ENCODE peak calls at places on chromosomes 1 and 21, in nine cellular contexts. V is transverse colon, I is mammary epithelial cell, M is colonic mucosa, J is A549, O is left ventricle myocardium inferior, F is RWPE1, R is IMR-90, U is dorsolateral prefrontal cortex. C is an unnamed sample.

GRCh38 chr1:220874201-220874655 is 5.0 kb upstream of the HLX start:
- DNase-seq in R (peak; percentile 66), U (no peak), J (peak; percentile 53), M (peak; percentile 67), I (no peak), V (peak; percentile 50), O (no peak), F (peak; percentile 55), C (peak; percentile 23)

GRCh38 chr1:31799196-31799894 is 16.5 kb downstream of the SPOCD1 start:
- DNase-seq in J (no peak), M (no peak), R (no peak), U (peak; percentile 22), I (no peak), V (peak; percentile 5), O (no peak), F (no peak), C (no peak)

GRCh38 chr1:67749844-67750689 is 65.1 kb downstream of the GADD45A start:
- DNase-seq in M (no peak), O (no peak), R (peak; percentile 83), U (no peak), V (no peak), J (no peak), F (peak; percentile 82), I (peak; percentile 98), C (peak; percentile 88)

GRCh38 chr1:26500488-26501175 is 28.4 kb downstream of the HMGN2 start:
- DNase-seq in J (peak; percentile 24), V (peak; percentile 93), U (peak; percentile 91), O (peak; percentile 92), I (peak; percentile 77), R (peak; percentile 55), M (peak; percentile 95), F (peak; percentile 85), C (peak; percentile 57)

GRCh38 chr1:226901421-226901820 is 31.0 kb downstream of the PSEN2 start:
- DNase-seq in M (no peak), V (no peak), U (no peak), I (no peak), J (no peak), F (no peak), R (no peak), O (no peak), C (no peak)

GRCh38 chr1:221816899-221817298 is 75.0 kb upstream of the DUSP10 start:
- DNase-seq in I (peak; percentile 95), V (no peak), M (no peak), U (no peak), R (peak; percentile 99), O (no peak), F (peak; percentile 51), J (no peak), C (peak; percentile 87)

GRCh38 chr1:11407301-11407994 is 71.5 kb upstream of the DISP3 start:
- DNase-seq in O (no peak), M (no peak), U (no peak), R (no peak), J (no peak), V (no peak), F (no peak), I (peak; percentile 5), C (no peak)

GRCh38 chr1:211482306-211482705 is 9.7 kb downstream of the RD3 start:
- DNase-seq in O (no peak), R (no peak), U (no peak), M (no peak), V (no peak), J (no peak), F (no peak), I (no peak), C (no peak)

GRCh38 chr1:18652791-18653190 is 22.1 kb downstream of the PAX7 start:
- DNase-seq in O (no peak), V (no peak), M (no peak), J (no peak), U (no peak), F (no peak), R (no peak), I (no peak), C (no peak)

GRCh38 chr1:93504247-93505033 is 56.5 kb downstream of the FNBP1L start:
- DNase-seq in I (no peak), O (no peak), M (no peak), R (no peak), F (no peak), U (no peak), V (no peak), J (no peak), C (no peak)

DNA sequence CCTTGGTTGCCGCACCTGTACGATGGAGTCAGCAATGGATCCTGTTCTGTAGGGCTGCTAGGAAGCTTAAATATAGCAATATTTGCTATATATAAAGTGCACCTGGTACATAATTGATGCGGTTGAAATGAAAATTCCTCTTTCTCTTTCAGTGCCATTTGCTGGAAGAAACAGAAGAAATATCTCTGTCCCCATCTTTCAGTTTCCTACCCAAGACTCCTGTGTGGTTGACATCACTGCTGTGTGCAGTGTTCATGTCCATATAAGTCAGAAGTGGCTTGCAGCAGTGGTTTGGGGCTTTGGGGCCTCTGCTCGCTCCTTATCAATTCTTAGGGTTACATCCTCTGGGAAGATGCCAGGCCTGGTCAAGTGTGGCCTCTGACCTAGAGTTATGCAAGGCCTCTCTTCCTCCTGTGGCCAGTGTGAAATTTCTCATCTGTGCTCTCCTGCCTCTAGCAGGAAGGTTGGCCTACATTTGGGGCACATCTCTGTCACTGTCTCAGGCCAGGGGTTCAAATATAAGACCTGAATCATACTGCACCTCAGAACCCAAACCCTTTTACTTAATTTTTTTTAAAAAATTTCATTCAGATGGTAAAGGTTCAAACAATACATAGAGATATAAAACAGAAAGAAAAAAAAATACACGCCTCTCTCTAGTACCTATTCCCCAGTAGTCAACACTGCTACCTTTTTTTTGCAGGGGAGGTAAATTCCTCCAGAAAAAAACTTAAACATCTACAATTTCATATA is 32.7 kb downstream of the MAPKAPK2 start:
- DNase-seq in J (no peak), F (no peak), R (no peak), U (no peak), M (no peak), V (peak; percentile 42), O (no peak), I (no peak), C (no peak)
- H3K27ac ChIP-seq in J (peak overlapping the region; percentile 74), F (no peak overlapping the region), R (no peak overlapping the region), U (no peak overlapping the region), M (no peak overlapping the region), V (peak overlapping the region; percentile 70), O (peak overlapping the region; percentile 71), I (no peak overlapping the region), C (no peak overlapping the region)

GRCh38 chr1:53362270-53362669 is 34.4 kb upstream of the LRP8 start:
- DNase-seq in V (no peak), F (no peak), M (no peak), J (no peak), I (no peak), O (no peak), U (no peak), R (no peak), C (no peak)

GRCh38 chr1:53361541-53361961 is 33.7 kb upstream of the LRP8 start:
- DNase-seq in J (no peak), U (no peak), O (no peak), F (no peak), I (no peak), V (no peak), R (no peak), M (no peak), C (no peak)

GRCh38 chr1:53365405-53366063 is 37.7 kb upstream of the LRP8 start:
- DNase-seq in M (no peak), R (no peak), F (no peak), V (no peak), O (no peak), U (no peak), I (no peak), J (no peak), C (no peak)

GRCh38 chr1:53359934-53360276 is 32.0 kb upstream of the LRP8 start:
- DNase-seq in U (no peak), J (no peak), F (no peak), R (no peak), I (no peak), M (no peak), O (no peak), V (no peak), C (no peak)

GRCh38 chr1:53362851-53363642 is 35.2 kb upstream of the LRP8 start:
- DNase-seq in R (no peak), J (no peak), M (peak; percentile 14), I (no peak), F (no peak), O (no peak), V (no peak), U (no peak), C (no peak)
- TF ChIP-seq CTCF in R (no peak), J (no peak), M (no peak), I (no peak), F (no peak), O (no peak), V (no peak), U (no peak), C (no peak)

DNA sequence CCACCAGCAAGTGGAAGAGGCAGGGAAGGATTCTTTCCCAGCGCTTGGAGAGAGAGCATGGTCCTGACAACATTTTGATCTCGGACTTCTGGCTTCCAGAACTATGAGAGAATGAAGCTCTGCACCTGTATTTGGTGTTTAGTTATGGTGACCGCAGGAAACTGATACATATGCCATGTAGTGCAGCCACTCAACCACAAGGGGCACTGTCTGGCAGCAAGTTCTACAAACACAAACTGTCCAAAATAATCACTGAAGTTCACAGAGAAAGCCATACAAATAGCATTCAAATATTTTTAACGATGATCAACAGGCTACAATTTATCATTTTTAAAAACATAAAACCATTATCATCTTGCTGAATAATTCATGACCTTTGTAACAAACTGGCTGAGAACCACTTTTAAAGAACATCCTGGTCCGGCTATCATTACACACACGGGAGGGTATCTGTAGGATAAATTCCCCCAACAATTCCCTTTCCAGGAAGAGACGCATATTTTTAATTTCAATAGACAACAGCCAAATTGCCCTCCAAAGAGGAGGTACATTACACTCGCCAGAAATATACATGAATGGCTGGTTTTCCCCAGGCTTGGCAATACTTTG is 9.3 kb upstream of the CBR3 start:
- DNase-seq in I (peak; percentile 38), O (peak; percentile 40), V (peak; percentile 67), M (peak; percentile 69), J (no peak), F (no peak), R (peak; percentile 70), U (peak; percentile 58), C (peak; percentile 54)
- H3K27ac ChIP-seq in I (no peak overlapping the region), O (peak overlapping the region; percentile 21), V (peak overlapping the region; percentile 60), M (no peak overlapping the region), J (no peak overlapping the region), F (peak overlapping the region; percentile 74), R (no peak overlapping the region), U (no peak overlapping the region), C (no peak overlapping the region)

GRCh38 chr1:9824702-9825089 is 931 bp upstream of the CLSTN1 start:
- DNase-seq in J (no peak), M (no peak), U (no peak), O (no peak), F (no peak), V (no peak), I (no peak), R (no peak), C (no peak)

GRCh38 chr1:9825101-9826074 is 1.6 kb upstream of the CLSTN1 start:
- DNase-seq in O (peak; percentile 31), U (peak; percentile 51), R (peak; percentile 51), V (peak; percentile 90), I (peak; percentile 99), F (peak; percentile 97), M (peak; percentile 94), J (peak; percentile 86), C (peak; percentile 37)

GRCh38 chr1:9826087-9826486 is 2.3 kb upstream of the CLSTN1 start:
- DNase-seq in O (no peak), U (no peak), R (no peak), V (no peak), I (no peak), J (no peak), M (no peak), F (no peak), C (no peak)

GRCh38 chr1:9826616-9827015 is 2.9 kb upstream of the CLSTN1 start:
- DNase-seq in F (no peak), V (no peak), I (no peak), R (no peak), M (no peak), O (no peak), J (no peak), U (peak; percentile 22), C (no peak)

GRCh38 chr1:9827558-9828185 is 3.9 kb upstream of the CLSTN1 start:
- DNase-seq in F (no peak), U (peak; percentile 43), J (peak; percentile 38), R (no peak), I (no peak), M (no peak), V (no peak), O (no peak), C (no peak)
- TF ChIP-seq CTCF in F (no peak), U (peak; percentile 13), J (no peak), R (peak; percentile 14), I (peak; percentile 32), M (no peak), V (no peak), O (peak; percentile 11), C (peak; percentile 67)